ENCODE peak calls at places on chromosomes 13 and 19, in seven cellular contexts. A is mucosa of gallbladder, T is lower leg skin, F is posterior cingulate gyrus, N is neural crest cell, J is EH, L is foreskin melanocyte. C is an unnamed sample.
A peak's percentile ranks its signal among the peaks of the same experiment; 100 is the strongest.

GRCh38 chr13:100131863-100132574 is 43.1 kb downstream of the PCCA start:
- DNase-seq in T (no peak), L (peak; percentile 84), N (no peak), F (no peak), A (no peak), J (peak; percentile 91), C (no peak)

GRCh38 chr13:27679896-27680295 is 58.2 kb downstream of the POLR1D start:
- DNase-seq in L (no peak), A (no peak), J (no peak), F (no peak), N (no peak), T (no peak), C (no peak)

GRCh38 chr19:15680923-15681322 is 8.0 kb downstream of the CYP4F12 start:
- DNase-seq in A (no peak), T (no peak), J (no peak), L (no peak), N (no peak), F (no peak), C (no peak)

GRCh38 chr19:13156968-13157882 is 7.0 kb downstream of the IER2 start:
- DNase-seq in L (no peak), A (no peak), N (no peak), F (no peak), T (no peak), J (peak; percentile 33), C (no peak)

GRCh38 chr13:111939285-111940278 is 127.4 kb upstream of the SOX1 start:
- DNase-seq in T (no peak), L (no peak), N (no peak), A (no peak), J (no peak), F (no peak), C (no peak)

GRCh38 chr13:24232037-24232436 is 71.5 kb downstream of the SPATA13 start:
- DNase-seq in T (no peak), L (no peak), F (no peak), N (no peak), J (no peak), A (no peak), C (no peak)

GRCh38 chr19:10104665-10105221 is 1.4 kb upstream of the PPAN start:
- DNase-seq in F (no peak), A (peak; percentile 61), N (no peak), J (no peak), L (no peak), T (no peak), C (no peak)

GRCh38 chr19:32598022-32598421 is 17.0 kb downstream of the PDCD5 start:
- DNase-seq in A (no peak), F (no peak), J (no peak), L (no peak), T (no peak), N (no peak), C (no peak)

GRCh38 chr19:48565090-48565489 is 13.1 kb downstream of the SULT2B1 start:
- DNase-seq in J (peak; percentile 85), L (no peak), N (no peak), T (no peak), F (no peak), A (no peak), C (no peak)

GRCh38 chr19:51704601-51705000 is 11.5 kb downstream of the SPACA6 start:
- DNase-seq in L (no peak), T (no peak), J (no peak), N (no peak), A (no peak), F (no peak), C (no peak)

GRCh38 chr13:98143601-98144500 is 957 bp downstream of the FARP1 start:
- DNase-seq in F (no peak), L (no peak), N (peak; percentile 18), T (peak; percentile 23), A (no peak), J (peak; percentile 69), C (no peak)

GRCh38 chr13:113267642-113268405 is 29.2 kb upstream of the LAMP1 start:
- DNase-seq in J (no peak), A (no peak), N (no peak), L (no peak), F (no peak), T (no peak), C (no peak)

GRCh38 chr19:43464089-43464775 is 1.2 kb downstream of the LYPD3 start:
- DNase-seq in J (no peak), F (peak; percentile 81), N (peak; percentile 61), T (peak; percentile 85), L (no peak), A (peak; percentile 78), C (peak; percentile 70)

GRCh38 chr13:46492946-46493345 is 60.0 kb upstream of the LRCH1 start:
- DNase-seq in N (peak; percentile 31), T (no peak), A (peak; percentile 14), F (no peak), J (peak; percentile 61), L (peak; percentile 55), C (no peak)

GRCh38 chr13:113211774-113212173 is 2.4 kb downstream of the CUL4A start:
- DNase-seq in F (no peak), L (no peak), N (peak; percentile 22), J (no peak), A (no peak), T (no peak), C (no peak)